ENCODE peak calls at places on chromosomes 1 and 21, in eight cellular contexts. D is CD8-positive, alpha-beta T cell; I is neuronal stem cell; P is IMR-90; N is psoas muscle; J is heart left ventricle; F is upper lobe of right lung; Q is mammary epithelial cell. E is an unnamed sample.
A peak's percentile ranks its signal among the peaks of the same experiment; 100 is the strongest.

GRCh38 chr1:200558866-200559459 is 61.6 kb downstream of the KIF14 start:
- DNase-seq in F (no peak), Q (peak; percentile 35), I (no peak), P (peak; percentile 77), D (no peak), N (no peak), J (no peak), E (peak; percentile 76)

GRCh38 chr1:210558302-210558701 is 229.6 kb downstream of the HHAT start:
- DNase-seq in Q (no peak), J (peak; percentile 38), I (no peak), N (no peak), P (peak; percentile 4), D (no peak), F (no peak), E (peak; percentile 86)

GRCh38 chr1:81388435-81388834 is 412.3 kb upstream of the ADGRL2 start:
- DNase-seq in Q (no peak), P (no peak), J (no peak), D (no peak), I (no peak), F (no peak), N (no peak), E (no peak)

GRCh38 chr1:41936107-41936506 is 17.4 kb upstream of the HIVEP3 start:
- DNase-seq in D (no peak), I (no peak), N (no peak), P (peak; percentile 70), Q (peak; percentile 82), J (no peak), F (no peak), E (no peak)

GRCh38 chr1:5917591-5918274 is 74.5 kb downstream of the NPHP4 start:
- DNase-seq in N (no peak), P (no peak), I (no peak), Q (peak; percentile 5), D (no peak), J (no peak), F (no peak), E (no peak)

GRCh38 chr21:17053321-17053720 is 459.5 kb upstream of the CXADR start:
- DNase-seq in I (no peak), F (no peak), P (no peak), D (no peak), Q (no peak), N (no peak), J (no peak), E (no peak)

GRCh38 chr1:98929456-98929855 is 75.2 kb downstream of the PLPPR5 start:
- DNase-seq in P (no peak), I (no peak), Q (peak; percentile 12), D (no peak), F (no peak), J (no peak), N (no peak), E (no peak)

GRCh38 chr1:76826072-76826827 is 41.0 kb upstream of the ST6GALNAC5 start:
- DNase-seq in I (no peak), P (peak; percentile 7), N (no peak), D (no peak), J (no peak), F (no peak), Q (peak; percentile 80), E (peak; percentile 37)

GRCh38 chr1:201645956-201646355 is 107.0 kb downstream of the NAV1 start:
- DNase-seq in Q (peak; percentile 40), N (no peak), J (no peak), P (peak; percentile 45), I (no peak), F (no peak), D (no peak), E (no peak)

GRCh38 chr1:30368841-30369240 is 354.5 kb downstream of the MATN1 start:
- DNase-seq in D (no peak), P (no peak), I (no peak), F (no peak), N (no peak), J (no peak), Q (no peak), E (no peak)

GRCh38 chr21:42526379-42526727 is 12.7 kb downstream of the SLC37A1 start:
- DNase-seq in Q (no peak), J (peak; percentile 40), F (peak; percentile 64), N (no peak), I (no peak), D (no peak), P (no peak), E (no peak)
- H3K27ac ChIP-seq in Q (no peak overlapping the region), J (no peak overlapping the region), F (no peak overlapping the region), N (peak overlapping the region; percentile 88), I (no peak overlapping the region), D (no peak overlapping the region), P (no peak overlapping the region), E (no peak overlapping the region)

DNA sequence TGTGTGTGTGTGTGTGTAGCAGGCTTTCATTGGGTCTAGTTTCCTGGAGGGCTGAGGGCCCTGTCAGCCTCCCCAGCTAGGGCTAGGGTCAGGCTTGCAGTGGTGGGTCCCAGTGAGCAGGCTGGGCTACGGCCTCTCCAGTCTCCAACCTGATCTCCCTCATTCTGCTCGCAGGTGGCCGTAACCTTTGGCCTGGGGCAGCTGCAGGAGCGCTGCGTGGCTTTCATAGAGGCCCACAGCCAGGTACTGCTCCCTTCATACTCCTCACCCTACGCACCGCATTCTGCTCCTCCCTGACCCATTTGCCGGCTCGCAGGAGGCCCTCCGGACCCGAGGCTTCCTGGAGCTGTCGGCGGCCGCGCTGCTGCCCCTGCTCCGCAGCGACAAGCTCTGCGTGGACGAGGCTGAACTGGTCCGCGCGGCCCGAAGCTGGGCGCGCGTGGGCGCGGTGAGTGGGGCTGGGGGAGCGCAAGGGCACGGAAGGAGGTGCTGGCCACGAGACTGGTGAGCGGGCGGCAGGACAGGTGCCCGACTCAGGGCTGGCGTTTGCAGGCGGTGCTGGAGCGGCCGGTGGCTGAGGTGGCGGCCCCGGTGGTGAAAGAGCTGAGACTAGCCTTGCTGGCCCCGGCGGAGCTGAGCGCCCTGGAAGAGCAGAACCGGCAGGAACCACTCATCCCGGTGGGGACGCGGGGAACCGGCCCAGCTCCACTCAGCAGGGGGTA is 4.7 kb downstream of the BTBD19 start:
- DNase-seq in D (no peak), N (peak; percentile 69), Q (no peak), J (no peak), P (no peak), I (no peak), F (peak; percentile 73), E (no peak)
- H3K4me1 ChIP-seq in D (peaks cover 62% of the 10 kb centered on the region), N (peaks cover 11% of the 10 kb centered on the region), Q (peaks cover 57% of the 10 kb centered on the region), J (peaks cover 42% of the 10 kb centered on the region), P (peaks cover 48% of the 10 kb centered on the region), I (peaks cover 15% of the 10 kb centered on the region), F (peaks cover 53% of the 10 kb centered on the region), E (peaks cover 22% of the 10 kb centered on the region)

DNA sequence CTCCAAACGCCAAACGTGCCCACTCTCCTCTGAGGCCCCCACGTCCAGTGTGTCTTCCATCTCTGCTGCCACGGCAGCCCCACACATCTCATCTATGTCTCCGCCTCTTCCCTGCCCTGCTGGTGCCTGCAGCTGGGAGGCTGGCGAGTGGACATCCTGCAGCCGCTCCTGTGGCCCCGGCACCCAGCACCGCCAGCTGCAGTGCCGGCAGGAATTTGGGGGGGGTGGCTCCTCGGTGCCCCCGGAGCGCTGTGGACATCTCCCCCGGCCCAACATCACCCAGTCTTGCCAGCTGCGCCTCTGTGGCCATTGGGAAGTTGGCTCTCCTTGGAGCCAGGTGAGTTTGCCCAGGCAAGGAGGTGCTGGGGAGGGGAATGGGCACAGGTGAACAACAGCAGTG is 8.6 kb downstream of the ADAMTSL4 start:
- DNase-seq in D (no peak), F (no peak), N (peak; percentile 51), J (no peak), P (no peak), I (no peak), Q (no peak), E (no peak)
- H3K27ac ChIP-seq in D (no peak overlapping the region), F (no peak overlapping the region), N (no peak overlapping the region), J (no peak overlapping the region), P (no peak overlapping the region), I (no peak overlapping the region), Q (no peak overlapping the region), E (no peak overlapping the region)

GRCh38 chr1:91864017-91864700 is 21.8 kb downstream of the TGFBR3 start:
- DNase-seq in P (peak; percentile 66), J (no peak), D (no peak), N (no peak), I (no peak), Q (peak; percentile 88), F (no peak), E (peak; percentile 74)
- H3K4me1 ChIP-seq in P (peaks cover 6% of the 10 kb centered on the region), J (no peaks in the 10 kb centered on the region), D (no peaks in the 10 kb centered on the region), N (peaks cover 16% of the 10 kb centered on the region), I (no peaks in the 10 kb centered on the region), Q (peaks cover 17% of the 10 kb centered on the region), F (no peaks in the 10 kb centered on the region), E (no peaks in the 10 kb centered on the region)

DNA sequence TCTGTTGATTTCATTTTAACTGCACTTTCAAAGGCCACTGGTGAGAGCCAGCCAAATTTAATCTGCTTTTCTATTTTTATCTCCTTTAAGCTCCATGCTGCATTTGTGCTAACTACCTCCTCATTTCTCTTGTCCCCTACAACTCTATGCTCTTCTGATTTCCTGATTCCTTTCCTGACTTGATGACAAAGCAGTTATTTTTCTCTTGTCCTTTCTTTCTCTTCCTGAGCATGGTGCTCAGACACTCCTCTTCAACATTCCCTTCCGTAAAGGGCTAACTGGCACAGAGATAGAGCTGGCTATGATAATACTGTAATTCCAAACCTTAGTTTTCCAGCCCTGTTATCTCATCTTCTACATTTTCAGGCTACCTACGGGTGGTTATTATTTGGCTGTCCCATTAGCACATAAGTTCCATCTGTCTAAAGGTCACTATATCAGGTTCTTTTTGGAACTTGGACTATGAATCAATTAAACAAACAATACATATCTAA is 6.8 kb upstream of the BCAS2 start:
- DNase-seq in N (no peak), D (no peak), P (no peak), F (no peak), J (no peak), I (no peak), Q (no peak), E (no peak)
- H3K27ac ChIP-seq in N (peak overlapping the region; percentile 63), D (no peak overlapping the region), P (no peak overlapping the region), F (no peak overlapping the region), J (peak overlapping the region; percentile 19), I (no peak overlapping the region), Q (no peak overlapping the region), E (no peak overlapping the region)

GRCh38 chr21:45990741-45991605 is 9.4 kb downstream of the COL6A1 start:
- DNase-seq in I (no peak), F (peak; percentile 61), D (peak; percentile 2), J (peak; percentile 8), P (no peak), N (peak; percentile 52), Q (no peak), E (no peak)
- H3K4me1 ChIP-seq in I (no peaks in the 10 kb centered on the region), F (no peaks in the 10 kb centered on the region), D (no peaks in the 10 kb centered on the region), J (no peaks in the 10 kb centered on the region), P (peaks cover 6% of the 10 kb centered on the region), N (no peaks in the 10 kb centered on the region), Q (peaks cover 7% of the 10 kb centered on the region), E (no peaks in the 10 kb centered on the region)

DNA sequence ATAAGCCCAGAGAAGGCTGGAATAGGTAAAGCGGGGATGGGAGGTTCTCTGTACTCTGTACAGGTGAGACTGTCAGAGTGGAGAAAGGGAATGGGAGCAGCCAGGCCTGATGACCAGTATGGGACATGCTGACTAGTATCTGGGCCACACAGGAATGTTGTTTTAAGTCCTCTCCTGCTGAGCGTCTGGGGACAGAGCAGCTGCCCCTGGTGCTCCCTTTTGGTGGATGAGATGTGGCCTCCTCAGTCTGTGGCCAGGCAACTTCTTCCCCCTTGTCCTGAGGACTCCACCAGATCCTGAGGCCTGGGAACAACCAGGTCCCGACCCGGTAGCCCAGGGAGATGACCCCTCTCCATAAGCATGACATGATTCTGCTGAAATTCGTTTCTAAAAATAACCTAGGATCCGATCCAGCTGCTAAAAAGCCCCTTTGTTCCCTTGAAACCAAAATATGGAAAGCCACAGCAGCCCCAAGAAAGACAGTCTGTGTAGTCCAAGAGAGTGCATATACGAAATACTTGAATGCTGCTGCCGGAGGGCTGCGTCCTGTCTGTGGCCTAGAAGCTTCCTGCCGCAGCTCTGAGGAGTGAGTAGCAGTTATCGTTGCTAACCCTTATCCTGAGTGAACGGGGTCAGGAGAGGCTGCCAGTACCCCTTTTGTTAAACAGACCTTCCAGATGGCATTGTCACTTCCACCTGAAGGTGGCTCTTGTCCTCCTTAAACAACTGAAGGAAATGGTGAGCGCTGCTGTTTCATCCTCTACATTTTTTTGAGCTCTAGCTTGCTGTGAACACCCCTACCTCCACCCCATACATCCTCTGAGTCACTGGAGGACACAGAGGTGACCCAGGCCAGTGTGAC is 47.1 kb downstream of the ATP2B4 start:
- DNase-seq in P (peak; percentile 97), J (peak; percentile 67), Q (peak; percentile 96), N (no peak), F (no peak), D (peak; percentile 69), I (no peak), E (peak; percentile 82)
- H3K27ac ChIP-seq in P (peak overlapping the region; percentile 88), J (peak overlapping the region; percentile 58), Q (peak overlapping the region; percentile 86), N (peak overlapping the region; percentile 64), F (peak overlapping the region; percentile 74), D (peak overlapping the region; percentile 11), I (no peak overlapping the region), E (no peak overlapping the region)

E was measured in cardiac muscle cell.